ENCODE peak calls at places on chromosomes 2 and 18, in seven cellular contexts. One of them, this sample, is unnamed.

GRCh38 chr18:74654637-74655036 is 57.0 kb downstream of the ZNF407 start:
- DNase-seq in HepG2: no peak
- DNase-seq in SK-N-SH: peak; percentile 11
- DNase-seq in GM12878: no peak
- DNase-seq in H1: no peak
- DNase-seq in HCT116: no peak
- DNase-seq in K562: no peak
- DNase-seq in this sample: no peak

GRCh38 chr2:106096446-106097369 is 97.4 kb downstream of the UXS1 start:
- DNase-seq in H1: no peak
- DNase-seq in HCT116: no peak
- DNase-seq in HepG2: no peak
- DNase-seq in K562: no peak
- DNase-seq in GM12878: no peak
- DNase-seq in SK-N-SH: no peak
- DNase-seq in this sample: no peak

GRCh38 chr2:220043155-220043992 is 415.9 kb downstream of the SLC4A3 start:
- DNase-seq in K562: no peak
- DNase-seq in SK-N-SH: no peak
- DNase-seq in GM12878: no peak
- DNase-seq in HCT116: no peak
- DNase-seq in HepG2: no peak
- DNase-seq in H1: no peak
- DNase-seq in this sample: no peak

GRCh38 chr18:46696702-46697101 is 39.7 kb upstream of the LOXHD1 start:
- DNase-seq in SK-N-SH: no peak
- DNase-seq in GM12878: no peak
- DNase-seq in H1: no peak
- DNase-seq in HCT116: no peak
- DNase-seq in HepG2: no peak
- DNase-seq in K562: no peak
- DNase-seq in this sample: no peak

GRCh38 chr2:42812899-42813479 is 20.6 kb upstream of the HAAO start:
- DNase-seq in HCT116: peak; percentile 39
- DNase-seq in SK-N-SH: no peak
- DNase-seq in H1: peak; percentile 38
- DNase-seq in K562: no peak
- DNase-seq in HepG2: peak; percentile 59
- DNase-seq in GM12878: no peak
- DNase-seq in this sample: no peak

GRCh38 chr2:8572712-8573233 is 109.1 kb upstream of the ID2 start:
- DNase-seq in HepG2: no peak
- DNase-seq in HCT116: no peak
- DNase-seq in H1: no peak
- DNase-seq in GM12878: no peak
- DNase-seq in SK-N-SH: no peak
- DNase-seq in K562: no peak
- DNase-seq in this sample: no peak

GRCh38 chr18:47244041-47244440 is 7.4 kb downstream of the SKOR2 start:
- DNase-seq in HCT116: no peak
- DNase-seq in H1: no peak
- DNase-seq in SK-N-SH: no peak
- DNase-seq in HepG2: no peak
- DNase-seq in K562: no peak
- DNase-seq in GM12878: no peak
- DNase-seq in this sample: no peak

GRCh38 chr2:23745726-23746105 is 181.2 kb downstream of the ATAD2B start:
- DNase-seq in SK-N-SH: peak; percentile 65
- DNase-seq in H1: no peak
- DNase-seq in HCT116: no peak
- DNase-seq in GM12878: no peak
- DNase-seq in K562: no peak
- DNase-seq in HepG2: no peak
- DNase-seq in this sample: no peak

GRCh38 chr2:40668435-40668834 is 216.5 kb upstream of the SLC8A1 start:
- DNase-seq in K562: no peak
- DNase-seq in HepG2: no peak
- DNase-seq in H1: no peak
- DNase-seq in SK-N-SH: no peak
- DNase-seq in HCT116: no peak
- DNase-seq in GM12878: no peak
- DNase-seq in this sample: no peak

GRCh38 chr2:12288048-12288447 is 428.7 kb upstream of the TRIB2 start:
- DNase-seq in K562: peak; percentile 71
- DNase-seq in HepG2: no peak
- DNase-seq in H1: no peak
- DNase-seq in HCT116: no peak
- DNase-seq in GM12878: no peak
- DNase-seq in SK-N-SH: no peak
- DNase-seq in this sample: no peak

GRCh38 chr2:2742745-2743144 is 411.7 kb upstream of the MYT1L start:
- DNase-seq in HCT116: no peak
- DNase-seq in H1: no peak
- DNase-seq in GM12878: no peak
- DNase-seq in K562: no peak
- DNase-seq in HepG2: no peak
- DNase-seq in SK-N-SH: no peak
- DNase-seq in this sample: no peak

GRCh38 chr2:144603334-144603733 is 83.4 kb upstream of the ZEB2 start:
- DNase-seq in HCT116: no peak
- DNase-seq in K562: no peak
- DNase-seq in HepG2: no peak
- DNase-seq in GM12878: no peak
- DNase-seq in H1: no peak
- DNase-seq in SK-N-SH: no peak
- DNase-seq in this sample: no peak

GRCh38 chr2:165018207-165018606 is 62.9 kb upstream of the SLC38A11 start:
- DNase-seq in HepG2: no peak
- DNase-seq in HCT116: no peak
- DNase-seq in H1: no peak
- DNase-seq in K562: no peak
- DNase-seq in GM12878: no peak
- DNase-seq in SK-N-SH: peak; percentile 12
- DNase-seq in this sample: peak; percentile 42

GRCh38 chr2:14427982-14428567 is 204.4 kb upstream of the LRATD1 start:
- DNase-seq in H1: no peak
- DNase-seq in HepG2: no peak
- DNase-seq in GM12878: no peak
- DNase-seq in SK-N-SH: no peak
- DNase-seq in HCT116: no peak
- DNase-seq in K562: no peak
- DNase-seq in this sample: no peak

GRCh38 chr18:26738706-26739105 is 126.8 kb downstream of the AQP4 start:
- DNase-seq in HCT116: no peak
- DNase-seq in SK-N-SH: no peak
- DNase-seq in HepG2: no peak
- DNase-seq in GM12878: no peak
- DNase-seq in H1: no peak
- DNase-seq in K562: no peak
- DNase-seq in this sample: no peak

GRCh38 chr18:6729247-6730091 is at the start of gene ARHGAP28:
- DNase-seq in GM12878: no peak
- DNase-seq in HepG2: no peak
- DNase-seq in HCT116: no peak
- DNase-seq in SK-N-SH: peak; percentile 89
- DNase-seq in H1: peak; percentile 83
- DNase-seq in K562: peak; percentile 91
- DNase-seq in this sample: peak; percentile 83

GRCh38 chr18:63138469-63139340 is 180.9 kb downstream of the BCL2 start:
- DNase-seq in H1: peak; percentile 71
- DNase-seq in SK-N-SH: no peak
- DNase-seq in HepG2: no peak
- DNase-seq in K562: peak; percentile 6
- DNase-seq in HCT116: no peak
- DNase-seq in GM12878: peak; percentile 94
- DNase-seq in this sample: peak; percentile 55

GRCh38 chr2:24491626-24492282 is 700 bp downstream of the NCOA1 start:
- DNase-seq in HepG2: no peak
- DNase-seq in H1: peak; percentile 72
- DNase-seq in HCT116: no peak
- DNase-seq in SK-N-SH: peak; percentile 96
- DNase-seq in K562: peak; percentile 76
- DNase-seq in GM12878: no peak
- DNase-seq in this sample: no peak

GRCh38 chr2:216716109-216716508 is 20.8 kb upstream of the IGFBP5 start:
- DNase-seq in HepG2: no peak
- DNase-seq in K562: no peak
- DNase-seq in GM12878: no peak
- DNase-seq in SK-N-SH: no peak
- DNase-seq in H1: no peak
- DNase-seq in HCT116: no peak
- DNase-seq in this sample: no peak

GRCh38 chr18:9796933-9797549 is 88.7 kb upstream of the TXNDC2 start:
- DNase-seq in H1: no peak
- DNase-seq in K562: no peak
- DNase-seq in SK-N-SH: peak; percentile 34
- DNase-seq in GM12878: no peak
- DNase-seq in HCT116: no peak
- DNase-seq in HepG2: no peak
- DNase-seq in this sample: no peak

DNA sequence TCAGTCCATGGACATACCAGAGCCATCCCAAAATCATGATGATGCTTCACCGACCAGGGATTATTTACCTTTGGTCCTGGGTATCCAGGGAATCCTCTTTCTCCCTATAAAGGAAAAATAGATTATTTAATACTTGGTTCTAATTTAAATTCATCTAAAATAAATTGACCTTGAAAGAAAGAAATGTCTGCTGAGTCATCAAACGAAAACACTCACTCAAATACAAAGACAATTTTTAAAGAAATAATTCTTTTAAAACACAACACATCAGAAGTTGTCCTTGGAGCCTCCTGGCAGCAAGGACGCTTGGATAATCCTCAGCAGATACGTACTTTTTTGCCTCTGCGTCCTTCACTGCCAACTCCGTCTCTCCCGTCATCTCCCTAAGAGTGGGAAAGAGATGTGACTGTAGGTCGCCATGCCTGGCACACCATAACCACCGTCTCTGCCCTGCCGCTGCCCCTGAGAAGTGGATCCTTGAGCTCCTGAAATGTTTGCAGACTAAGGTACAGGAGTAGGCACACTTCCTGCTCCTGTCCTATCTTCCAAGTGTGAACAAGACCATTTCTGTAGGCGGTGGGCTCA is 65.6 kb downstream of the COL6A3 start:
- DNase-seq in HCT116: no peak
- DNase-seq in K562: no peak
- DNase-seq in SK-N-SH: no peak
- DNase-seq in GM12878: no peak
- DNase-seq in H1: no peak
- DNase-seq in HepG2: no peak
- DNase-seq in this sample: no peak
- H3K4me1 ChIP-seq in HCT116: no peaks in the 10 kb centered on the region
- H3K4me1 ChIP-seq in K562: no peaks in the 10 kb centered on the region
- H3K4me1 ChIP-seq in SK-N-SH: peaks cover 24% of the 10 kb centered on the region
- H3K4me1 ChIP-seq in GM12878: no peaks in the 10 kb centered on the region
- H3K4me1 ChIP-seq in H1: no peaks in the 10 kb centered on the region
- H3K4me1 ChIP-seq in HepG2: no peaks in the 10 kb centered on the region
- H3K4me1 ChIP-seq in this sample: peaks cover 6% of the 10 kb centered on the region

GRCh38 chr2:136360790-136361189 is 242.8 kb upstream of the CXCR4 start:
- DNase-seq in H1: no peak
- DNase-seq in HepG2: no peak
- DNase-seq in K562: no peak
- DNase-seq in HCT116: no peak
- DNase-seq in GM12878: no peak
- DNase-seq in SK-N-SH: no peak
- DNase-seq in this sample: no peak

GRCh38 chr2:136363470-136363869 is 245.5 kb upstream of the CXCR4 start:
- DNase-seq in H1: peak; percentile 29
- DNase-seq in HepG2: no peak
- DNase-seq in HCT116: no peak
- DNase-seq in K562: no peak
- DNase-seq in GM12878: no peak
- DNase-seq in SK-N-SH: no peak
- DNase-seq in this sample: no peak

GRCh38 chr2:136361521-136361920 is 243.6 kb upstream of the CXCR4 start:
- DNase-seq in HepG2: no peak
- DNase-seq in GM12878: no peak
- DNase-seq in SK-N-SH: no peak
- DNase-seq in HCT116: no peak
- DNase-seq in H1: no peak
- DNase-seq in K562: no peak
- DNase-seq in this sample: no peak

GRCh38 chr2:136363921-136364320 is 246.0 kb upstream of the CXCR4 start:
- DNase-seq in H1: peak; percentile 23
- DNase-seq in HepG2: no peak
- DNase-seq in K562: no peak
- DNase-seq in HCT116: no peak
- DNase-seq in GM12878: no peak
- DNase-seq in SK-N-SH: no peak
- DNase-seq in this sample: no peak

DNA sequence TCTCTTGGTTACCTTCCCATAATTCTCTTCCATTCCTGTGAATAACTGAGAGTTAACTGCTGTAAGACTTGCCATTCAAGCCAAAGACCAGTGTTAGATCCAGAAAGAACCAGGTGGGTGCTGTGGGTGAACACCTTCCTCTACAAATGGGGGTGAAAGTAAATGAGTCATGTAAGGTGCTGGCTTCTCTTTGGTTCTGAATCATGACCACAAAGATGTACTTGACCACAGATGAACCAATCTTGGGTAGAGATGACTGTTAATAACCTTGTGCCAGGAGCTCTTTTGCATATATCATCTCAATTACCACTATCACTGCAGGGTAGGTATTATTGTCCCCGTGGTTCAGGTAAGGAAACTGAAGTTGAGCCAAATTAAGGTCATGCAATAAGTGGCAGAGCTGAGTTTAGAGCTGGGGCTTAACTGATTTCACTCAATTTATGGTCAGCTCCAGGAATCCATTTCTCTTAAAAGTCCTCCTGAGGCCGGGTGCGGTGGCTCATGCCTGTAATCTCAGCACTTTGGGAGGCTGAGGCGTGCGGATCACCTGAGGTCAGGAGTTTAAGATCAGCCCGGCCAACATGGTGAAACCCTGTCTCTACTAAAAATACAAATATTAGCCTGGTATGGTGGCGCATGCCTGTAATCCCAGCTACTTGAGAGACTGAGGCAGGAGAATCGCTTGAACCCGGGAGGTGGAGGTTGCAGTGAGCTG is 244.9 kb upstream of the CXCR4 start:
- DNase-seq in K562: no peak
- DNase-seq in H1: no peak
- DNase-seq in SK-N-SH: no peak
- DNase-seq in HepG2: no peak
- DNase-seq in GM12878: no peak
- DNase-seq in HCT116: no peak
- DNase-seq in this sample: no peak
- TF ChIP-seq YY1 in K562: no peak
- TF ChIP-seq YY1 in H1: no peak
- TF ChIP-seq YY1 in SK-N-SH: no peak
- TF ChIP-seq YY1 in HepG2: no peak
- TF ChIP-seq YY1 in GM12878: no peak
- TF ChIP-seq YY1 in HCT116: no peak
- TF ChIP-seq YY1 in this sample: no peak

GRCh38 chr2:156800781-156801366 is 364.7 kb downstream of the GPD2 start:
- DNase-seq in GM12878: no peak
- DNase-seq in HCT116: no peak
- DNase-seq in H1: no peak
- DNase-seq in HepG2: no peak
- DNase-seq in SK-N-SH: no peak
- DNase-seq in K562: no peak
- DNase-seq in this sample: no peak
- H3K4me3 ChIP-seq in GM12878: no peak overlapping the region
- H3K4me3 ChIP-seq in HCT116: no peak overlapping the region
- H3K4me3 ChIP-seq in H1: no peak overlapping the region
- H3K4me3 ChIP-seq in HepG2: no peak overlapping the region
- H3K4me3 ChIP-seq in SK-N-SH: no peak overlapping the region
- H3K4me3 ChIP-seq in K562: no peak overlapping the region
- H3K4me3 ChIP-seq in this sample: no peak overlapping the region

GRCh38 chr2:157841485-157841884 is 34.6 kb downstream of the ACVR1 start:
- DNase-seq in HepG2: no peak
- DNase-seq in GM12878: no peak
- DNase-seq in K562: no peak
- DNase-seq in H1: no peak
- DNase-seq in HCT116: no peak
- DNase-seq in SK-N-SH: no peak
- DNase-seq in this sample: no peak
- H3K4me1 ChIP-seq in HepG2: peaks cover 70% of the 10 kb centered on the region
- H3K4me1 ChIP-seq in GM12878: no peaks in the 10 kb centered on the region
- H3K4me1 ChIP-seq in K562: peaks cover 14% of the 10 kb centered on the region
- H3K4me1 ChIP-seq in H1: peaks cover 22% of the 10 kb centered on the region
- H3K4me1 ChIP-seq in HCT116: peaks cover 39% of the 10 kb centered on the region
- H3K4me1 ChIP-seq in SK-N-SH: peaks cover 47% of the 10 kb centered on the region
- H3K4me1 ChIP-seq in this sample: peaks cover 9% of the 10 kb centered on the region

This sample was measured in NT2/D1.